ENCODE peak calls at places on chromosomes 4 and X, in four cellular contexts. K is frontal cortex, H is naive B cell, Z is nucleus accumbens. N is an unnamed sample.

GRCh38 chr4:42555828-42556227 is 101.1 kb downstream of the ATP8A1 start:
- DNase-seq in K (no peak), H (no peak), Z (no peak), N (no peak)

GRCh38 chr4:146235654-146236570 is 21.6 kb downstream of the REELD1 start:
- DNase-seq in K (no peak), H (no peak), Z (no peak), N (no peak)

GRCh38 chrX:152915541-152916241 is 17.8 kb downstream of the ZNF185 start:
- DNase-seq in K (no peak), H (peak), Z (no peak), N (peak)

GRCh38 chr4:53591372-53591892 is at the start of gene LNX1:
- DNase-seq in K (no peak), H (no peak), Z (no peak), N (no peak)

GRCh38 chr4:110032603-110033002 is 119.9 kb downstream of the EGF start:
- DNase-seq in K (no peak), H (peak), Z (no peak), N (no peak)

GRCh38 chr4:57410331-57411052 is 300.3 kb upstream of the IGFBP7 start:
- DNase-seq in K (peak), H (no peak), Z (peak), N (no peak)

GRCh38 chrX:129347291-129347690 is 176.0 kb downstream of the SMARCA1 start:
- DNase-seq in K (no peak), H (no peak), Z (no peak), N (no peak)

GRCh38 chrX:10186355-10186754 is 29.6 kb downstream of the CLCN4 start:
- DNase-seq in K (no peak), H (no peak), Z (no peak), N (no peak)

GRCh38 chr4:98555798-98556445 is 102.5 kb downstream of the TSPAN5 start:
- DNase-seq in K (no peak), H (no peak), Z (no peak), N (no peak)

GRCh38 chr4:3285558-3286334 is 7.1 kb upstream of the RGS12 start:
- DNase-seq in K (no peak), H (no peak), Z (no peak), N (no peak)

GRCh38 chr4:152479428-152480026 is 56.4 kb downstream of the FBXW7 start:
- DNase-seq in K (no peak), H (no peak), Z (no peak), N (no peak)

GRCh38 chrX:73847991-73848390 is 285.0 kb downstream of the CHIC1 start:
- DNase-seq in K (no peak), H (no peak), Z (no peak), N (no peak)

GRCh38 chr4:169283114-169283509 is 12.4 kb upstream of the SH3RF1 start:
- DNase-seq in K (no peak), H (no peak), Z (no peak), N (no peak)

GRCh38 chr4:24260922-24261581 is 323.3 kb downstream of the DHX15 start:
- DNase-seq in K (no peak), H (no peak), Z (no peak), N (no peak)

GRCh38 chrX:103488332-103488731 is 31.0 kb downstream of the RAB40A start:
- DNase-seq in K (no peak), H (no peak), Z (no peak), N (peak)

GRCh38 chr4:109589119-109589518 is 29.1 kb downstream of the MCUB start:
- DNase-seq in K (no peak), H (no peak), Z (no peak), N (no peak)

GRCh38 chr4:150950657-150951056 is 64.4 kb downstream of the LRBA start:
- DNase-seq in K (no peak), H (no peak), Z (no peak), N (no peak)

GRCh38 chr4:32261196-32261595 is 1541.0 kb downstream of the PCDH7 start:
- DNase-seq in K (no peak), H (no peak), Z (no peak), N (no peak)

GRCh38 chr4:66688674-66689073 is 856.6 kb downstream of the CENPC start:
- DNase-seq in K (no peak), H (no peak), Z (no peak), N (no peak)

GRCh38 chrX:27675493-27675892 is 85.3 kb downstream of the DCAF8L2 start:
- DNase-seq in K (no peak), H (no peak), Z (no peak), N (no peak)

GRCh38 chr4:929096-929765 is 2.9 kb downstream of the GAK start:
- DNase-seq in K (no peak), H (no peak), Z (no peak), N (no peak)

GRCh38 chr4:73609688-73610087 is 10.5 kb downstream of the RASSF6 start:
- DNase-seq in K (no peak), H (no peak), Z (no peak), N (no peak)

GRCh38 chr4:143346208-143346607 is 9.5 kb downstream of the GAB1 start:
- DNase-seq in K (no peak), H (no peak), Z (no peak), N (no peak)

GRCh38 chr4:140012688-140013087 is 141.3 kb downstream of the MAML3 start:
- DNase-seq in K (peak), H (peak), Z (peak), N (peak)

GRCh38 chr4:100420571-100420970 is 97.3 kb downstream of the EMCN start:
- DNase-seq in K (no peak), H (no peak), Z (no peak), N (no peak)

GRCh38 chr4:7815562-7815961 is 124.1 kb downstream of the AFAP1 start:
- DNase-seq in K (no peak), H (no peak), Z (no peak), N (no peak)

GRCh38 chrX:111410451-111410850 is 1.5 kb downstream of the DCX start:
- DNase-seq in K (no peak), H (no peak), Z (no peak), N (no peak)

N was measured in germinal center.